ENCODE peak calls at places on chromosome 20, in eight cellular contexts. W is A549, L is K562, C is tibial nerve, M is ovary, H is H1, A is GM12878, G is stomach. Z is an unnamed sample.

GRCh38 chr20:438581-439469 is 23.5 kb downstream of the TBC1D20 start:
- DNase-seq in L (no peak), A (peak), C (peak), H (no peak), M (no peak), G (peak), W (no peak), Z (no peak)

GRCh38 chr20:24948939-24949679 is at the start of gene CST7:
- DNase-seq in H (no peak), C (peak), G (peak), L (no peak), M (no peak), W (no peak), A (peak), Z (peak)

GRCh38 chr20:64044484-64045247 is 4.8 kb downstream of the SOX18 start:
- DNase-seq in C (no peak), A (no peak), G (no peak), W (peak), H (no peak), M (no peak), L (no peak), Z (no peak)

GRCh38 chr20:1710484-1710883 is 52.9 kb upstream of the SIRPG start:
- DNase-seq in W (no peak), M (no peak), L (no peak), A (no peak), H (no peak), G (no peak), C (no peak), Z (no peak)

GRCh38 chr20:18087054-18087453 is 29.3 kb upstream of the OVOL2 start:
- DNase-seq in G (no peak), A (no peak), M (no peak), C (no peak), H (no peak), W (no peak), L (no peak), Z (no peak)

GRCh38 chr20:62804632-62805364 is at the start of gene OGFR:
- DNase-seq in L (peak), W (no peak), C (peak), G (peak), A (no peak), M (peak), H (peak), Z (peak)

GRCh38 chr20:45781391-45781931 is 10.2 kb downstream of the WFDC3 start:
- DNase-seq in L (no peak), C (no peak), M (no peak), H (no peak), W (peak), G (peak), A (no peak), Z (no peak)

GRCh38 chr20:38073307-38074010 is 39.9 kb downstream of the RPRD1B start:
- DNase-seq in W (peak), M (peak), C (peak), G (peak), L (peak), H (peak), A (no peak), Z (no peak)

GRCh38 chr20:10596726-10597125 is 77.1 kb downstream of the JAG1 start:
- DNase-seq in L (no peak), W (peak), G (no peak), M (no peak), H (no peak), C (no peak), A (no peak), Z (no peak)

GRCh38 chr20:10555865-10556308 is 117.9 kb downstream of the JAG1 start:
- DNase-seq in M (no peak), A (no peak), W (peak), C (no peak), H (no peak), L (no peak), G (no peak), Z (no peak)

GRCh38 chr20:37936451-37936850 is 33.5 kb downstream of the VSTM2L start:
- DNase-seq in C (no peak), W (no peak), A (no peak), M (no peak), L (no peak), H (no peak), G (no peak), Z (no peak)

GRCh38 chr20:11582073-11582472 is 335.6 kb upstream of the BTBD3 start:
- DNase-seq in W (no peak), L (no peak), G (no peak), H (no peak), C (no peak), M (no peak), A (no peak), Z (no peak)

GRCh38 chr20:58296328-58296837 is 13.1 kb upstream of the RAB22A start:
- DNase-seq in A (no peak), L (no peak), M (no peak), H (no peak), G (no peak), W (no peak), C (no peak), Z (no peak)

GRCh38 chr20:38680492-38681118 is 43.7 kb upstream of the SLC32A1 start:
- DNase-seq in W (peak), C (no peak), M (no peak), A (no peak), G (no peak), H (peak), L (peak), Z (no peak)

GRCh38 chr20:38210741-38211140 is 45.7 kb upstream of the TGM2 start:
- DNase-seq in A (no peak), G (no peak), C (no peak), M (no peak), H (no peak), L (no peak), W (no peak), Z (no peak)

GRCh38 chr20:62177307-62177706 is 5.5 kb upstream of the MTG2 start:
- DNase-seq in W (no peak), C (no peak), L (no peak), H (no peak), A (no peak), M (no peak), G (no peak), Z (no peak)

GRCh38 chr20:17652411-17652810 is 29.6 kb downstream of the RRBP1 start:
- DNase-seq in G (no peak), H (no peak), M (no peak), W (no peak), L (no peak), A (no peak), C (no peak), Z (no peak)

GRCh38 chr20:3786126-3786484 is 435 bp downstream of the CENPB start:
- DNase-seq in W (peak), G (peak), A (no peak), C (no peak), L (peak), M (peak), H (peak), Z (no peak)
- TF ChIP-seq EP300 in W (no peak), G (no peak), A (no peak), C (peak), L (no peak), M (no peak), H (no peak), Z (no peak)

GRCh38 chr20:55667955-55668354 is 337.4 kb downstream of the CBLN4 start:
- DNase-seq in M (no peak), L (no peak), C (no peak), H (no peak), A (no peak), G (no peak), W (no peak), Z (no peak)
- TF ChIP-seq CTCF in M (no peak), L (no peak), C (no peak), H (no peak), A (no peak), G (no peak), W (no peak), Z (no peak)

GRCh38 chr20:47125553-47126373 is 230.7 kb downstream of the ZMYND8 start:
- DNase-seq in A (no peak), M (no peak), W (no peak), C (peak), L (no peak), G (no peak), H (no peak), Z (no peak)
- TF ChIP-seq EP300 in A (no peak), M (no peak), W (no peak), C (no peak), L (no peak), G (no peak), H (no peak), Z (no peak)

DNA sequence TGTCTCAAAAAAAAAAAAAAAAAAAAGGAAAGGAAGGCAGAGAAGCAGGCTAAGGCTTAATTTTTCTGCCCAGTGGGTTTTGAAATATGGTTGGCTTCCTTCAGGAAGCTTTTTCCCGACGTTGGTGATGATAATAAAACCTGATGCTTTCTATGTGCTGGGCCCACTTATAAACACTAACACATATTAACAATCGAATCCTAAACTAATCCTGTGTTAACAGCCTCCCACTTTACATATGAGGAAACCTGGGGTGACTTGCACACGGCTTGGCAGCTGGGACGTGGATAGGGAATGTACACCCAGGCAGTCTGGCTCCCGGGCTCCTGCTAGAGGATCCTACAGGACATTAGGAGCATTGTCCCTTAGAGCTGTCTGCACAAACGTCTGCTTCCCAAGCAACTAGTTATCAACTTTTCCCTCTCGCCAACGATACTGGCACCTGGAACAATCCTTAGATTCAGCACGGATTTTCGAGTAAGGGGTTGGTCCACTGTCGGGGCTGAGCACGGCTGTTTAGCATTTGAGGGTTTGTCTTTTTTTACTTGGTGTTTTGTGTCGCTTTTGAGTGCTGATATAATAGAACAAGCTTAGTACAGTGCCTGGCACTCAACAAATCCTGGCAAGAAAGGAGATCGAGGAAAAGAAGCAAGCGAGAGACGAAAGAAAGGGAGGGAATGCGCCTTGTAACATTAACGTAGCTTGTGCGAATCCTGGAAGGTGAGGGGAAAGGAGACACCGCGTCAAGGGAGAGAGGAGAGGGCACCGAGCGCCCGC is 622 bp upstream of the KIZ start:
- DNase-seq in C (no peak), H (no peak), L (peak), W (peak), G (peak), A (no peak), M (peak), Z (peak)
- TF ChIP-seq CTCF in C (no peak), H (no peak), L (no peak), W (peak), G (no peak), A (no peak), M (no peak), Z (peak)

GRCh38 chr20:51128198-51128597 is 105.3 kb upstream of the KCNG1 start:
- DNase-seq in L (no peak), M (no peak), W (peak), A (no peak), C (no peak), G (no peak), H (no peak), Z (no peak)
- TF ChIP-seq EP300 in L (no peak), M (no peak), W (no peak), A (no peak), C (no peak), G (no peak), H (no peak), Z (no peak)

DNA sequence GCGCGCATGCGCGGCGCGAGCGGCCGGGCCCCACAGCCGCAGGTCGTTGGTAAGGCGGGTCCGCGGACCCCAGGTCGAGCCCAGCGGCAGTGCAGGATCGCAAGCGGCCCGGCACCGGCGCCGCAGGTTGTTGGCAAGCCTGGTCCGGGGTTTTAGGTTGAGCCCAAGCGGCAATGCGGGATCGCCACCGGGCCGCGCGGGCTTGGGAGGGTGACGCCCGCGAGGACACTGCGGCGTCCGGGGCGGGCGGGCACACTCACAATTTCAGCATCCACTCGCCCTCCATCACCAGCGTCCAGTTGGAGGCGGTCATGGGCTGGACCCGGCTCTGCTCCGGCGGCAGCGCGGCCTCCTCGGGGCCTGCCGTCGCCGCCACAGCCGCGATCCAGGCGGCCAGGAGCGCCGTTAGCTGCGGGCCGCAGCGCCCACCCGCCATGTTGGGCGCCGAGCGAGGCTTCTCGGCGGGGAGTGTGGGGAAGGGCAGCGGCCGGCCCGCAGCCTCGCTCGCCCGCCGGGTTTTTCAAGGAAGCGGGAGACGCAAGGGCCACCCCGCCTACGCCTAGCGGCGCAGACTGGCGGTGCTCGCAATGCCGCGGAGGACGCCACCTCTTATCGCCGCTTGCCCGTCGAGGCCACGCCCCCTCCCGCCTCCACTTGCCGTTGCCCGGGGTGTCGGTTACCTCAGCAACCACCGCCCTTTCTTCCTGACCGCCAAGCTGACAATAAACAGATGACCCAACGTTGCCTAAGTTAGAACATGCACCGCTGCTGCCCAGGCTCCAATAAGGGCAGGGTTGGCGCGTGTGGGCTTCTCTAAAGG is at the start of gene TMX4:
- DNase-seq in M (peak), L (peak), A (peak), C (peak), H (peak), G (peak), W (peak), Z (peak)
- TF ChIP-seq CTCF in M (peak), L (peak), A (peak), C (peak), H (no peak), G (peak), W (peak), Z (peak)